ENCODE peak calls at places on chromosomes 7 and 10, in ten cellular contexts. E, P, V, A, C, L, F, I, K and D are unnamed samples.

GRCh38 chr10:78207216-78207615 is 173.6 kb downstream of the RPS24 start:
- DNase-seq in E (no peak), P (no peak), V (no peak), A (no peak), C (no peak), L (no peak), F (no peak), I (no peak), K (no peak), D (peak; percentile 70)

GRCh38 chr10:60666221-60666620 is 112.1 kb upstream of the CDK1 start:
- DNase-seq in E (no peak), P (peak; percentile 38), V (no peak), A (no peak), C (no peak), L (no peak), F (no peak), I (no peak), K (no peak), D (no peak)

GRCh38 chr7:50706469-50706937 is 76.2 kb downstream of the GRB10 start:
- DNase-seq in E (no peak), P (peak; percentile 73), V (no peak), A (no peak), C (no peak), L (no peak), F (no peak), I (no peak), K (no peak), D (no peak)

GRCh38 chr10:127195571-127196226 is 692 bp downstream of the INSYN2A start:
- DNase-seq in E (no peak), P (no peak), V (no peak), A (peak; percentile 77), C (peak; percentile 66), L (peak; percentile 41), F (no peak), I (peak; percentile 13), K (peak; percentile 12), D (no peak)

GRCh38 chr7:151274376-151274760 is 25.9 kb upstream of the SMARCD3 start:
- DNase-seq in E (no peak), P (no peak), V (no peak), A (no peak), C (no peak), L (no peak), F (no peak), I (no peak), K (no peak), D (no peak)

GRCh38 chr7:523436-524336 is 4.0 kb upstream of the PDGFA start:
- DNase-seq in E (no peak), P (no peak), V (no peak), A (no peak), C (no peak), L (no peak), F (no peak), I (no peak), K (no peak), D (no peak)

GRCh38 chr10:16987129-16987670 is 142.4 kb downstream of the CUBN start:
- DNase-seq in E (no peak), P (peak; percentile 53), V (no peak), A (peak; percentile 10), C (no peak), L (no peak), F (no peak), I (peak; percentile 96), K (peak; percentile 87), D (no peak)

GRCh38 chr7:68980011-68980410 is 618.3 kb upstream of the AUTS2 start:
- DNase-seq in E (no peak), P (no peak), V (peak; percentile 83), A (no peak), C (no peak), L (no peak), F (no peak), I (peak; percentile 55), K (no peak), D (no peak)

GRCh38 chr7:31058122-31058521 is 6.0 kb downstream of the ADCYAP1R1 start:
- DNase-seq in E (no peak), P (peak; percentile 38), V (no peak), A (no peak), C (no peak), L (no peak), F (no peak), I (peak; percentile 12), K (peak; percentile 22), D (no peak)

GRCh38 chr10:5297996-5298395 is 66.8 kb upstream of the UCN3 start:
- DNase-seq in E (no peak), P (no peak), V (no peak), A (no peak), C (no peak), L (no peak), F (no peak), I (no peak), K (no peak), D (no peak)

GRCh38 chr10:87925570-87925969 is 62.1 kb downstream of the PTEN start:
- DNase-seq in E (no peak), P (no peak), V (peak; percentile 49), A (no peak), C (no peak), L (no peak), F (no peak), I (peak; percentile 51), K (no peak), D (no peak)

GRCh38 chr7:29282819-29283414 is 88.3 kb downstream of the CHN2 start:
- DNase-seq in E (no peak), P (no peak), V (peak; percentile 82), A (no peak), C (no peak), L (no peak), F (no peak), I (no peak), K (no peak), D (peak; percentile 8)

GRCh38 chr10:129466703-129467345 is at the start of gene MGMT:
- DNase-seq in E (peak; percentile 98), P (peak; percentile 79), V (peak; percentile 98), A (peak; percentile 98), C (peak; percentile 98), L (peak; percentile 86), F (peak; percentile 15), I (peak; percentile 37), K (peak; percentile 76), D (peak; percentile 82)

DNA sequence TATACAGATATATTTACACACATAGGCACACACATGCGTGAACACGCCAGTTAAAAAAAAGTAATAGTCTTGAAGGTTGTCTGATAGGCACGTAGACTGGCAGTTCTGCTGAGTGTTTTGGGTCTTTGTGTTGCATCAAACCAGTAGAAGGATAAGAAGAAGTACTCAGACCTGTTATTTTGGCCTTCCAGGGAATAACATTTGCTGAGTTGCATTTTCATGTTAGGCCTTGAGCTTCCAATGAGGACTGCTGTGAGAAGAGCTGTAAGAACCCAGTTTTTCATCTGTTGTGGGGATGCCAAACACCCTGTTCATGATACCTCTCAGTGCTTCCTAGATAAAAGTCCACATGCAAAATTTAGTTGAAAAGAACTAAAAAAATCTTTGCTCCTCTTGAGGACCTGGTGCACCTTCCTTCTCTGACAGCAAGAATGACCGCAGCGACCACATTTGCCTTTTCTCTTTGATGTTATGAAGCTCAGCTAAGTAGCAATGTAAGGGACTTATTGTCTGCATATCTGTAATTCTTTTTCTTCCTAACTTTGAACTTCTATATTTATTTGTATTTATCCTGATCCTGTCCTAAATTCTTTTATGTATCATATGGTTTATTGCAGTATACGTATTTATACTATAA is 27.2 kb downstream of the HIPK2 start:
- DNase-seq in E (peak; percentile 65), P (no peak), V (no peak), A (no peak), C (no peak), L (no peak), F (no peak), I (no peak), K (no peak), D (no peak)
- H3K4me1 ChIP-seq in E (peaks cover 18% of the 10 kb centered on the region), P (peaks cover 22% of the 10 kb centered on the region), V (no peaks in the 10 kb centered on the region), A (peaks cover 8% of the 10 kb centered on the region), C (peaks cover 38% of the 10 kb centered on the region), L (peaks cover 7% of the 10 kb centered on the region), F (peaks cover 9% of the 10 kb centered on the region), I (peaks cover 14% of the 10 kb centered on the region), K (peaks cover 44% of the 10 kb centered on the region), D (no peaks in the 10 kb centered on the region)

GRCh38 chr7:158055726-158056510 is 531.7 kb downstream of the PTPRN2 start:
- DNase-seq in E (no peak), P (no peak), V (no peak), A (no peak), C (no peak), L (no peak), F (no peak), I (no peak), K (no peak), D (no peak)
- H3K4me3 ChIP-seq in E (no peak overlapping the region), P (no peak overlapping the region), V (no peak overlapping the region), A (no peak overlapping the region), C (no peak overlapping the region), L (no peak overlapping the region), F (no peak overlapping the region), I (no peak overlapping the region), K (no peak overlapping the region), D (no peak overlapping the region)

GRCh38 chr7:137574836-137575235 is 231.3 kb upstream of the PTN start:
- DNase-seq in E (no peak), P (no peak), V (no peak), A (no peak), C (no peak), L (peak; percentile 46), F (no peak), I (no peak), K (peak; percentile 21), D (no peak)

GRCh38 chr7:137576481-137576880 is 232.9 kb upstream of the PTN start:
- DNase-seq in E (no peak), P (peak; percentile 29), V (no peak), A (no peak), C (no peak), L (no peak), F (no peak), I (no peak), K (no peak), D (no peak)

GRCh38 chr7:137578541-137578940 is 235.0 kb upstream of the PTN start:
- DNase-seq in E (no peak), P (no peak), V (no peak), A (no peak), C (no peak), L (no peak), F (no peak), I (no peak), K (no peak), D (no peak)

GRCh38 chr7:137579913-137580640 is 236.5 kb upstream of the PTN start:
- DNase-seq in E (no peak), P (peak; percentile 71), V (no peak), A (no peak), C (no peak), L (no peak), F (no peak), I (peak; percentile 93), K (peak; percentile 95), D (no peak)

GRCh38 chr7:137577184-137577583 is 233.7 kb upstream of the PTN start:
- DNase-seq in E (no peak), P (no peak), V (no peak), A (no peak), C (no peak), L (peak; percentile 23), F (no peak), I (no peak), K (no peak), D (no peak)
- H3K9ac ChIP-seq in E (no peak overlapping the region), P (no peak overlapping the region), V (no peak overlapping the region), A (no peak overlapping the region), C (no peak overlapping the region), L (no peak overlapping the region), F (no peak overlapping the region), I (no peak overlapping the region), K (no peak overlapping the region), D (no peak overlapping the region)

DNA sequence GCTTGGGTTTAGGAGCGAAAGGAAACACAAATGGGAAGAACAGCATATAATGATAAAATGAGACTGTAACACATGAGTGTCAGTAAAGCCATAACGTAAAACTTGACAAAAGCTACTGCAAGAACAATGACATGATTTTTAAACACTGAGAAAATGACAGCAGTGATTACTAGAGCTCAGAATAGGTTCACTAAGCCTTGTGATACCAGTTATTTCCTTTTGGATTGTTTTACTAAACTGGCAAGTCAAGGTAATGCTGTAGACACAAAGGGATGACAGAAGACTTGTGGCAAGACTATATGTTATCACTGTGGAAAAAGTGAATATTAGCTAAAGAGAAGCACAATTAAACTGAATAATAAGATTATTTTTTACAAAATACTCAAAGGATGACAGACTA is 12.7 kb downstream of the NCOA4 start:
- DNase-seq in E (no peak), P (no peak), V (no peak), A (no peak), C (no peak), L (no peak), F (no peak), I (no peak), K (no peak), D (no peak)
- H3K4me1 ChIP-seq in E (peaks cover 9% of the 10 kb centered on the region), P (peaks cover 7% of the 10 kb centered on the region), V (peaks cover 37% of the 10 kb centered on the region), A (peaks cover 12% of the 10 kb centered on the region), C (peaks cover 24% of the 10 kb centered on the region), L (peaks cover 2% of the 10 kb centered on the region), F (peaks cover 13% of the 10 kb centered on the region), I (peaks cover 42% of the 10 kb centered on the region), K (peaks cover 23% of the 10 kb centered on the region), D (no peaks in the 10 kb centered on the region)